ENCODE peak calls at places on chromosome 17, in nine cellular contexts. One of them, this sample, is unnamed.
A peak's percentile ranks its signal among the peaks of the same experiment; 100 is the strongest.

GRCh38 chr17:5422505-5422904 is 2.5 kb downstream of the RPAIN start:
- DNase-seq in WERI-Rb-1: no peak
- DNase-seq in IMR-90: peak; percentile 83
- DNase-seq in mammary epithelial cell: peak; percentile 87
- DNase-seq in neuronal stem cell: no peak
- DNase-seq in cardiac muscle cell: no peak
- DNase-seq in tibial nerve: no peak
- DNase-seq in mesenchymal stem cell: peak; percentile 51
- DNase-seq in psoas muscle: no peak
- DNase-seq in this sample: no peak

GRCh38 chr17:81371910-81372760 is 23.1 kb upstream of the BAHCC1 start:
- DNase-seq in IMR-90: peak; percentile 48
- DNase-seq in mesenchymal stem cell: peak; percentile 69
- DNase-seq in tibial nerve: no peak
- DNase-seq in WERI-Rb-1: peak; percentile 85
- DNase-seq in neuronal stem cell: no peak
- DNase-seq in psoas muscle: peak; percentile 88
- DNase-seq in cardiac muscle cell: peak; percentile 71
- DNase-seq in mammary epithelial cell: no peak
- DNase-seq in this sample: peak; percentile 79

GRCh38 chr17:64289652-64290051 is 26.6 kb upstream of the TEX2 start:
- DNase-seq in psoas muscle: no peak
- DNase-seq in cardiac muscle cell: no peak
- DNase-seq in tibial nerve: no peak
- DNase-seq in IMR-90: no peak
- DNase-seq in mesenchymal stem cell: no peak
- DNase-seq in WERI-Rb-1: no peak
- DNase-seq in mammary epithelial cell: no peak
- DNase-seq in neuronal stem cell: no peak
- DNase-seq in this sample: no peak

GRCh38 chr17:81867123-81867951 is 3.8 kb downstream of the ARHGDIA start:
- DNase-seq in cardiac muscle cell: peak; percentile 36
- DNase-seq in IMR-90: peak; percentile 52
- DNase-seq in neuronal stem cell: no peak
- DNase-seq in psoas muscle: no peak
- DNase-seq in tibial nerve: no peak
- DNase-seq in mammary epithelial cell: no peak
- DNase-seq in mesenchymal stem cell: peak; percentile 75
- DNase-seq in WERI-Rb-1: peak; percentile 54
- DNase-seq in this sample: peak; percentile 59

GRCh38 chr17:57442914-57443571 is 186.7 kb downstream of the MSI2 start:
- DNase-seq in tibial nerve: no peak
- DNase-seq in cardiac muscle cell: peak; percentile 55
- DNase-seq in IMR-90: no peak
- DNase-seq in WERI-Rb-1: no peak
- DNase-seq in psoas muscle: peak; percentile 89
- DNase-seq in neuronal stem cell: no peak
- DNase-seq in mammary epithelial cell: peak; percentile 70
- DNase-seq in mesenchymal stem cell: peak; percentile 22
- DNase-seq in this sample: peak; percentile 84

GRCh38 chr17:59753522-59754467 is 46.3 kb downstream of the VMP1 start:
- DNase-seq in tibial nerve: no peak
- DNase-seq in WERI-Rb-1: no peak
- DNase-seq in psoas muscle: no peak
- DNase-seq in cardiac muscle cell: peak; percentile 86
- DNase-seq in IMR-90: peak; percentile 93
- DNase-seq in neuronal stem cell: peak; percentile 72
- DNase-seq in mammary epithelial cell: peak; percentile 83
- DNase-seq in mesenchymal stem cell: peak; percentile 90
- DNase-seq in this sample: peak; percentile 86

GRCh38 chr17:79843475-79843916 is 4.3 kb upstream of the CBX4 start:
- DNase-seq in psoas muscle: no peak
- DNase-seq in IMR-90: no peak
- DNase-seq in tibial nerve: no peak
- DNase-seq in neuronal stem cell: no peak
- DNase-seq in WERI-Rb-1: no peak
- DNase-seq in cardiac muscle cell: no peak
- DNase-seq in mesenchymal stem cell: no peak
- DNase-seq in mammary epithelial cell: no peak
- DNase-seq in this sample: no peak

GRCh38 chr17:81018044-81018802 is 16.7 kb upstream of the BAIAP2 start:
- DNase-seq in WERI-Rb-1: peak; percentile 95
- DNase-seq in psoas muscle: peak; percentile 50
- DNase-seq in neuronal stem cell: peak; percentile 49
- DNase-seq in mesenchymal stem cell: peak; percentile 52
- DNase-seq in tibial nerve: no peak
- DNase-seq in cardiac muscle cell: no peak
- DNase-seq in IMR-90: peak; percentile 63
- DNase-seq in mammary epithelial cell: no peak
- DNase-seq in this sample: peak; percentile 92

GRCh38 chr17:6591599-6592158 is 35.3 kb upstream of the PITPNM3 start:
- DNase-seq in tibial nerve: no peak
- DNase-seq in WERI-Rb-1: no peak
- DNase-seq in cardiac muscle cell: no peak
- DNase-seq in IMR-90: peak; percentile 94
- DNase-seq in mammary epithelial cell: peak; percentile 98
- DNase-seq in mesenchymal stem cell: peak; percentile 71
- DNase-seq in neuronal stem cell: no peak
- DNase-seq in psoas muscle: no peak
- DNase-seq in this sample: no peak

GRCh38 chr17:246851-247421 is 65.5 kb upstream of the DOC2B start:
- DNase-seq in mesenchymal stem cell: no peak
- DNase-seq in tibial nerve: no peak
- DNase-seq in WERI-Rb-1: peak; percentile 1
- DNase-seq in mammary epithelial cell: no peak
- DNase-seq in IMR-90: no peak
- DNase-seq in psoas muscle: peak; percentile 42
- DNase-seq in cardiac muscle cell: no peak
- DNase-seq in neuronal stem cell: no peak
- DNase-seq in this sample: no peak

GRCh38 chr17:4329838-4330237 is 36.6 kb downstream of the UBE2G1 start:
- DNase-seq in neuronal stem cell: no peak
- DNase-seq in IMR-90: peak; percentile 99
- DNase-seq in mammary epithelial cell: peak; percentile 96
- DNase-seq in mesenchymal stem cell: peak; percentile 99
- DNase-seq in WERI-Rb-1: no peak
- DNase-seq in cardiac muscle cell: no peak
- DNase-seq in psoas muscle: no peak
- DNase-seq in tibial nerve: no peak
- DNase-seq in this sample: no peak

GRCh38 chr17:80891096-80892018 is 100.3 kb upstream of the CHMP6 start:
- DNase-seq in tibial nerve: no peak
- DNase-seq in IMR-90: peak; percentile 94
- DNase-seq in mesenchymal stem cell: peak; percentile 99
- DNase-seq in WERI-Rb-1: no peak
- DNase-seq in mammary epithelial cell: peak; percentile 95
- DNase-seq in neuronal stem cell: no peak
- DNase-seq in cardiac muscle cell: no peak
- DNase-seq in psoas muscle: peak; percentile 57
- DNase-seq in this sample: peak; percentile 75

GRCh38 chr17:14582996-14583395 is 282.1 kb downstream of the HS3ST3B1 start:
- DNase-seq in tibial nerve: no peak
- DNase-seq in WERI-Rb-1: no peak
- DNase-seq in mesenchymal stem cell: no peak
- DNase-seq in mammary epithelial cell: no peak
- DNase-seq in psoas muscle: no peak
- DNase-seq in neuronal stem cell: no peak
- DNase-seq in IMR-90: no peak
- DNase-seq in cardiac muscle cell: no peak
- DNase-seq in this sample: no peak

GRCh38 chr17:72301887-72302286 is 181.1 kb downstream of the SOX9 start:
- DNase-seq in cardiac muscle cell: no peak
- DNase-seq in tibial nerve: no peak
- DNase-seq in WERI-Rb-1: no peak
- DNase-seq in IMR-90: no peak
- DNase-seq in mammary epithelial cell: no peak
- DNase-seq in neuronal stem cell: no peak
- DNase-seq in mesenchymal stem cell: no peak
- DNase-seq in psoas muscle: no peak
- DNase-seq in this sample: peak; percentile 47

GRCh38 chr17:81153340-81153803 is 11.9 kb upstream of the PVALEF start:
- DNase-seq in WERI-Rb-1: no peak
- DNase-seq in neuronal stem cell: no peak
- DNase-seq in mammary epithelial cell: peak; percentile 14
- DNase-seq in psoas muscle: peak; percentile 62
- DNase-seq in cardiac muscle cell: no peak
- DNase-seq in tibial nerve: peak; percentile 66
- DNase-seq in mesenchymal stem cell: no peak
- DNase-seq in IMR-90: peak; percentile 49
- DNase-seq in this sample: peak; percentile 98

GRCh38 chr17:37827905-37828304 is 83.0 kb upstream of the HNF1B start:
- DNase-seq in WERI-Rb-1: no peak
- DNase-seq in psoas muscle: no peak
- DNase-seq in cardiac muscle cell: no peak
- DNase-seq in neuronal stem cell: no peak
- DNase-seq in IMR-90: no peak
- DNase-seq in mesenchymal stem cell: no peak
- DNase-seq in tibial nerve: no peak
- DNase-seq in mammary epithelial cell: no peak
- DNase-seq in this sample: no peak
- H3K27ac ChIP-seq in WERI-Rb-1: no peak overlapping the region
- H3K27ac ChIP-seq in psoas muscle: no peak overlapping the region
- H3K27ac ChIP-seq in cardiac muscle cell: no peak overlapping the region
- H3K27ac ChIP-seq in neuronal stem cell: no peak overlapping the region
- H3K27ac ChIP-seq in IMR-90: no peak overlapping the region
- H3K27ac ChIP-seq in mesenchymal stem cell: no peak overlapping the region
- H3K27ac ChIP-seq in tibial nerve: no peak overlapping the region
- H3K27ac ChIP-seq in mammary epithelial cell: no peak overlapping the region
- H3K27ac ChIP-seq in this sample: no peak overlapping the region

DNA sequence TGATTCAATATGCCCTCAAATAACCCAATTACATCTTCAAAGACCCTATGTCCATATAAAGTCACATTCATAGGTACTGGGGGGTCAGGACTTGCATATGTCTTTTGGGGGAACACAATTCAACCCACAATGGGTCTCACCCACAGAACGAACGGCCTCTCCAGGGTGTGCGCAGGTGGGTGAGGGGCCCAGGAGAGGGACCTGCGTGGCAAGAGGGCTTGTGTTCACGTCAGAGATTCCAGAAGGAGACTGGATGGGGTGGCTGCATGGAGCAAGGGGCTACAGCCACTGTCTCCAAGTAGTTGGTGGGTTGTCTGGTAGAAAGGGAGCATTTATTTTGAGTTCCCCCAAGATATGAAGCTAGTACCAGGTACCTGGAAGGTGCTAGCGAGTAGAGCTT is 212.2 kb downstream of the SEC14L1 start:
- DNase-seq in cardiac muscle cell: no peak
- DNase-seq in tibial nerve: peak; percentile 4
- DNase-seq in psoas muscle: no peak
- DNase-seq in IMR-90: no peak
- DNase-seq in WERI-Rb-1: peak; percentile 3
- DNase-seq in mammary epithelial cell: no peak
- DNase-seq in mesenchymal stem cell: no peak
- DNase-seq in neuronal stem cell: no peak
- DNase-seq in this sample: no peak
- H3K36me3 ChIP-seq in cardiac muscle cell: no peaks in the 10 kb centered on the region
- H3K36me3 ChIP-seq in tibial nerve: no peaks in the 10 kb centered on the region
- H3K36me3 ChIP-seq in psoas muscle: no peaks in the 10 kb centered on the region
- H3K36me3 ChIP-seq in IMR-90: no peaks in the 10 kb centered on the region
- H3K36me3 ChIP-seq in WERI-Rb-1: peaks cover 23% of the 10 kb centered on the region
- H3K36me3 ChIP-seq in mammary epithelial cell: peaks cover 10% of the 10 kb centered on the region
- H3K36me3 ChIP-seq in mesenchymal stem cell: no peaks in the 10 kb centered on the region
- H3K36me3 ChIP-seq in neuronal stem cell: no peaks in the 10 kb centered on the region
- H3K36me3 ChIP-seq in this sample: no peaks in the 10 kb centered on the region

GRCh38 chr17:39826334-39826733 is 37.8 kb downstream of the IKZF3 start:
- DNase-seq in WERI-Rb-1: no peak
- DNase-seq in cardiac muscle cell: no peak
- DNase-seq in mammary epithelial cell: no peak
- DNase-seq in IMR-90: no peak
- DNase-seq in psoas muscle: no peak
- DNase-seq in neuronal stem cell: no peak
- DNase-seq in mesenchymal stem cell: no peak
- DNase-seq in tibial nerve: no peak
- DNase-seq in this sample: no peak

GRCh38 chr17:39820541-39820940 is 43.6 kb downstream of the IKZF3 start:
- DNase-seq in neuronal stem cell: peak; percentile 17
- DNase-seq in psoas muscle: no peak
- DNase-seq in IMR-90: no peak
- DNase-seq in mammary epithelial cell: no peak
- DNase-seq in mesenchymal stem cell: no peak
- DNase-seq in WERI-Rb-1: peak; percentile 18
- DNase-seq in tibial nerve: no peak
- DNase-seq in cardiac muscle cell: no peak
- DNase-seq in this sample: no peak

GRCh38 chr17:39820987-39821386 is 43.1 kb downstream of the IKZF3 start:
- DNase-seq in IMR-90: no peak
- DNase-seq in mammary epithelial cell: no peak
- DNase-seq in tibial nerve: no peak
- DNase-seq in cardiac muscle cell: no peak
- DNase-seq in psoas muscle: no peak
- DNase-seq in WERI-Rb-1: no peak
- DNase-seq in neuronal stem cell: no peak
- DNase-seq in mesenchymal stem cell: no peak
- DNase-seq in this sample: no peak

GRCh38 chr17:39822051-39822450 is 42.1 kb downstream of the IKZF3 start:
- DNase-seq in tibial nerve: no peak
- DNase-seq in mammary epithelial cell: no peak
- DNase-seq in cardiac muscle cell: no peak
- DNase-seq in WERI-Rb-1: no peak
- DNase-seq in neuronal stem cell: no peak
- DNase-seq in IMR-90: no peak
- DNase-seq in mesenchymal stem cell: no peak
- DNase-seq in psoas muscle: no peak
- DNase-seq in this sample: no peak

DNA sequence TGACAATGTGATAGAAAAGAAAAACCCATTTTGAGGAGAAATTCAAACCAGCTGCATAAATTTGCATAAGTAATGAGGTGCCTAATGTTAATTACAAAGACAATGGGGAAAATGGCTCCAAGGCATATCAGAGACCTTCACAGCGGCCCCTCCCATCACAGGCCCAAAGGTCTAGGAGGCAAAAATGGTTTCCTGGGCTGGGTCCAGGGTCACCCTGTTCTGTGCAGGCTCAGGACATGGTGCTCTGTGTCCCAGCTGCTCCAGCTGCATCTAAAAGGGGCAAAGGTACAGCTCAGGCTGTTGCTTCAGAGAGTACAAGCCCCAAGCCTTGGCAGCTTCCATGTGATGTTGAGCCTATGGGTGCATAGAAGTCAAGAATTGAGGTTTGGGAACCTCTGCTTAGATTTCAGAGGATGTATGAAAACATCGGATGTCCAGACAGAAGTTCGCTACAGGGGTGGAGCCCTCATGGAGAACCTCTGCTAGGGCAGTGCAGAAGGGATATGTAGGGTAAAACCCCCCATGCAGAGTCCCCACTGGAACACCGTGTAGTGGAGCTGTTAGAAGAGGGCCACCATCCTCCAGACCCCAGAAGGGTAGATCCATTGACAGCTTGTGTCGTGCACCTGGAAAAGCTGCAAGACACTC is 40.6 kb downstream of the IKZF3 start:
- DNase-seq in WERI-Rb-1: no peak
- DNase-seq in psoas muscle: no peak
- DNase-seq in neuronal stem cell: no peak
- DNase-seq in IMR-90: no peak
- DNase-seq in mesenchymal stem cell: no peak
- DNase-seq in mammary epithelial cell: no peak
- DNase-seq in cardiac muscle cell: no peak
- DNase-seq in tibial nerve: no peak
- DNase-seq in this sample: no peak
- H3K9me3 ChIP-seq in WERI-Rb-1: peaks cover 24% of the 10 kb centered on the region
- H3K9me3 ChIP-seq in psoas muscle: peaks cover 7% of the 10 kb centered on the region
- H3K9me3 ChIP-seq in neuronal stem cell: peaks cover 10% of the 10 kb centered on the region
- H3K9me3 ChIP-seq in IMR-90: peaks cover 7% of the 10 kb centered on the region
- H3K9me3 ChIP-seq in mesenchymal stem cell: peaks cover 13% of the 10 kb centered on the region
- H3K9me3 ChIP-seq in mammary epithelial cell: peaks cover 10% of the 10 kb centered on the region
- H3K9me3 ChIP-seq in cardiac muscle cell: no peaks in the 10 kb centered on the region
- H3K9me3 ChIP-seq in tibial nerve: no peaks in the 10 kb centered on the region
- H3K9me3 ChIP-seq in this sample: peaks cover 4% of the 10 kb centered on the region

GRCh38 chr17:76275382-76276068 is 10.4 kb downstream of the UBALD2 start:
- DNase-seq in tibial nerve: no peak
- DNase-seq in cardiac muscle cell: no peak
- DNase-seq in mesenchymal stem cell: peak; percentile 41
- DNase-seq in IMR-90: no peak
- DNase-seq in psoas muscle: no peak
- DNase-seq in mammary epithelial cell: no peak
- DNase-seq in WERI-Rb-1: no peak
- DNase-seq in neuronal stem cell: no peak
- DNase-seq in this sample: no peak
- H3K27ac ChIP-seq in tibial nerve: no peak overlapping the region
- H3K27ac ChIP-seq in cardiac muscle cell: no peak overlapping the region
- H3K27ac ChIP-seq in mesenchymal stem cell: no peak overlapping the region
- H3K27ac ChIP-seq in IMR-90: no peak overlapping the region
- H3K27ac ChIP-seq in psoas muscle: no peak overlapping the region
- H3K27ac ChIP-seq in mammary epithelial cell: no peak overlapping the region
- H3K27ac ChIP-seq in WERI-Rb-1: no peak overlapping the region
- H3K27ac ChIP-seq in neuronal stem cell: no peak overlapping the region
- H3K27ac ChIP-seq in this sample: peak overlapping the region; percentile 67